ENCODE peak calls at places on chromosomes 11 and 22, in eight cellular contexts. F is fibroblast of pulmonary artery, N is T follicular helper cell, C is AG08396, K is iPS-NIHi11, U is iris pigment epithelial cell, Y is NCI-H1105, Z is cardiac fibroblast. R is an unnamed sample.

GRCh38 chr11:27571151-27571840 is 64.7 kb upstream of the LIN7C start:
- DNase-seq in F (peak), U (peak), Y (no peak), C (peak), K (no peak), Z (peak), N (no peak), R (no peak)

GRCh38 chr11:69131644-69132300 is 24.0 kb upstream of the SMIM38 start:
- DNase-seq in F (peak), U (peak), Z (peak), N (no peak), K (peak), Y (peak), C (peak), R (peak)

GRCh38 chr11:2583605-2583958 is 116.2 kb downstream of the KCNQ1OT1 start:
- DNase-seq in C (no peak), Z (no peak), Y (no peak), K (no peak), F (no peak), N (no peak), U (no peak), R (no peak)

GRCh38 chr11:120219157-120219934 is 8.5 kb downstream of the OAF start:
- DNase-seq in N (no peak), K (no peak), F (no peak), C (no peak), Z (no peak), U (no peak), Y (no peak), R (no peak)

GRCh38 chr11:47130541-47130940 is 46.1 kb downstream of the ARFGAP2 start:
- DNase-seq in C (no peak), K (peak), U (no peak), F (no peak), Z (no peak), N (no peak), Y (peak), R (no peak)

GRCh38 chr11:130886704-130887103 is 29.6 kb downstream of the SNX19 start:
- DNase-seq in Y (no peak), U (no peak), N (no peak), F (no peak), Z (no peak), C (no peak), K (no peak), R (peak)

GRCh38 chr22:20497426-20497825 is 1.8 kb upstream of the KLHL22 start:
- DNase-seq in Y (no peak), K (no peak), U (no peak), Z (no peak), N (no peak), F (no peak), C (no peak), R (no peak)

GRCh38 chr11:74615311-74615710 is 22.9 kb downstream of the POLD3 start:
- DNase-seq in N (no peak), Z (no peak), F (no peak), Y (no peak), K (no peak), U (no peak), C (no peak), R (no peak)

GRCh38 chr22:40107756-40108437 is 69.8 kb upstream of the TNRC6B start:
- DNase-seq in Z (peak), C (peak), U (peak), Y (no peak), K (no peak), F (peak), N (no peak), R (no peak)

GRCh38 chr11:1546077-1546535 is 26.0 kb downstream of the DUSP8 start:
- DNase-seq in F (no peak), U (no peak), Y (no peak), C (no peak), N (no peak), K (no peak), Z (no peak), R (no peak)

GRCh38 chr22:42330953-42331525 is 60.6 kb upstream of the TCF20 start:
- DNase-seq in F (no peak), Y (peak), N (no peak), K (no peak), U (no peak), C (no peak), Z (no peak), R (no peak)

GRCh38 chr22:27635852-27636251 is 165.7 kb downstream of the MN1 start:
- DNase-seq in F (no peak), Y (no peak), C (no peak), K (no peak), U (no peak), Z (no peak), N (no peak), R (no peak)

GRCh38 chr11:64581057-64581523 is 9.9 kb upstream of the SLC22A12 start:
- DNase-seq in Z (no peak), C (no peak), K (no peak), F (no peak), N (no peak), U (no peak), Y (no peak), R (no peak)

GRCh38 chr11:131503017-131503416 is 132.6 kb downstream of the NTM start:
- DNase-seq in K (no peak), F (no peak), U (no peak), Y (no peak), Z (no peak), C (no peak), N (no peak), R (no peak)

GRCh38 chr11:100908746-100909145 is 220.9 kb downstream of the PGR start:
- DNase-seq in F (no peak), N (no peak), Y (no peak), U (peak), K (no peak), C (no peak), Z (peak), R (no peak)

GRCh38 chr11:101478587-101479375 is 105.0 kb downstream of the TRPC6 start:
- DNase-seq in C (no peak), F (no peak), U (no peak), Y (no peak), N (no peak), K (no peak), Z (no peak), R (no peak)

R was measured in endothelial cell of umbilical vein.